ENCODE peak calls at places on chromosome 2, in six cellular contexts. I, W, U, L, Q and V are unnamed samples.

GRCh38 chr2:20365249-20365817 is 14.7 kb upstream of the PUM2 start:
- DNase-seq in L (peak), Q (peak), W (no peak), I (no peak), U (peak), V (no peak)

GRCh38 chr2:203909192-203909945 is 27.2 kb upstream of the ICOS start:
- DNase-seq in I (peak), L (no peak), W (no peak), Q (peak), U (peak), V (no peak)

GRCh38 chr2:188134241-188134640 is 157.4 kb upstream of the GULP1 start:
- DNase-seq in L (no peak), U (no peak), W (no peak), Q (no peak), I (no peak), V (no peak)

GRCh38 chr2:229133155-229133772 is 137.8 kb downstream of the PID1 start:
- DNase-seq in W (no peak), I (peak), L (no peak), Q (peak), U (peak), V (no peak)

GRCh38 chr2:118689456-118689855 is 158.0 kb downstream of the EN1 start:
- DNase-seq in Q (no peak), I (no peak), U (no peak), W (no peak), L (no peak), V (no peak)

GRCh38 chr2:54709341-54709809 is 14.1 kb upstream of the EML6 start:
- DNase-seq in I (no peak), L (no peak), U (peak), Q (no peak), W (no peak), V (no peak)

GRCh38 chr2:204228169-204228940 is 291.8 kb downstream of the ICOS start:
- DNase-seq in I (no peak), Q (no peak), U (no peak), L (no peak), W (no peak), V (no peak)

GRCh38 chr2:171482877-171483276 is 39.4 kb upstream of the CYBRD1 start:
- DNase-seq in I (no peak), Q (no peak), W (no peak), L (no peak), U (no peak), V (no peak)

GRCh38 chr2:95525294-95526035 is 40.9 kb upstream of the TRIM43B start:
- DNase-seq in L (peak), U (no peak), Q (peak), I (peak), W (no peak), V (no peak)

GRCh38 chr2:5592906-5593305 is 99.3 kb upstream of the SOX11 start:
- DNase-seq in W (no peak), Q (no peak), U (no peak), I (no peak), L (no peak), V (no peak)

GRCh38 chr2:28343184-28343942 is 49.3 kb upstream of the FOSL2 start:
- DNase-seq in I (no peak), U (no peak), L (no peak), W (no peak), Q (no peak), V (no peak)

GRCh38 chr2:195026261-195026660 is 630.8 kb upstream of the SLC39A10 start:
- DNase-seq in U (peak), W (no peak), Q (peak), I (no peak), L (no peak), V (no peak)